ENCODE peak calls at places on chromosomes 16 and 17, in five cellular contexts. C is H1, V is GM12878, Y is K562, Z is A549. X is an unnamed sample.

GRCh38 chr16:441447-441846 is 16.0 kb downstream of the RAB11FIP3 start:
- DNase-seq in Z (no peak), C (no peak), V (no peak), Y (no peak), X (no peak)

GRCh38 chr16:75238132-75238852 is 13.1 kb downstream of the BCAR1 start:
- DNase-seq in Z (no peak), V (no peak), Y (no peak), C (no peak), X (peak)

GRCh38 chr16:57984443-57985203 is 13.7 kb upstream of the CNGB1 start:
- DNase-seq in V (no peak), Z (peak), C (peak), Y (peak), X (peak)

GRCh38 chr17:28925912-28926365 is 23.1 kb upstream of the DHRS13 start:
- DNase-seq in V (peak), Z (no peak), Y (peak), C (no peak), X (no peak)

GRCh38 chr16:51756447-51757123 is 605.5 kb upstream of the SALL1 start:
- DNase-seq in V (no peak), Z (no peak), Y (no peak), C (no peak), X (no peak)

GRCh38 chr17:49580055-49580721 is 4.5 kb downstream of the NXPH3 start:
- DNase-seq in Z (no peak), V (no peak), Y (no peak), C (no peak), X (no peak)

GRCh38 chr17:14359251-14359939 is 58.5 kb downstream of the HS3ST3B1 start:
- DNase-seq in C (no peak), V (peak), Y (no peak), Z (no peak), X (peak)

GRCh38 chr16:21952040-21952792 is 945 bp upstream of the UQCRC2 start:
- DNase-seq in C (peak), V (peak), Z (peak), Y (peak), X (peak)

GRCh38 chr16:21190013-21190412 is 21.4 kb downstream of the ZP2 start:
- DNase-seq in Z (no peak), Y (no peak), C (no peak), V (no peak), X (no peak)

GRCh38 chr16:88662222-88662842 is 559 bp downstream of the MVD start:
- DNase-seq in V (no peak), Y (peak), C (no peak), Z (no peak), X (no peak)

GRCh38 chr17:71111460-71111859 is 942.1 kb downstream of the KCNJ2 start:
- DNase-seq in V (no peak), Z (no peak), C (no peak), Y (no peak), X (peak)

DNA sequence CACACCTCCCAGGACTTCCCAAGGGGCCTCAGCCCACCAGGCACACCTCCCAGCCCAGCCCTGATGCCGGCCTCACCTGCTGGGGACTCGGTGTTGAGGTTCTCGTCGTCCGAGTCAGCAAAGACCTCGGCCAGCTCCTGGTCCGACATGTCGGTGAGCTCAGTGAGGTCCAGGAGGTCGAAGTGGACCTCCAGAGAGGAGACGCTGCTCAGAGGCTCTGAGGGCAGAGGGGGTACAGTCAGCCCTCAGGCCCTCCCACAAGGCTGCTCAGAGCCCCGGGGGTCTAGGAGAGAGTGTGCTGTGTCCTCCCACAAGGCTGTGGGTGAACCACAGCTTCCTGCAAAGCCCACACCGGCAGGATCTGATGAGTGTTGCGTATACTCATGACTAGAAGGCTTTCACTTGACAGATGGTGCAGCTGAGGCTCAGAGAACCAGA is 10.5 kb downstream of the DBNDD1 start:
- DNase-seq in Y (no peak), C (no peak), Z (no peak), V (no peak), X (no peak)
- TF ChIP-seq RFX5 in Y (no peak), C (no peak), Z (no peak), V (no peak), X (no peak)

GRCh38 chr16:3121843-3122467 is 9.6 kb downstream of the ZNF205 start:
- DNase-seq in Y (no peak), Z (no peak), C (no peak), V (no peak), X (no peak)

GRCh38 chr16:3127745-3128144 is 7.1 kb upstream of the ZNF213 start:
- DNase-seq in Z (no peak), V (no peak), C (no peak), Y (no peak), X (no peak)

GRCh38 chr16:3120435-3120834 is 8.0 kb downstream of the ZNF205 start:
- DNase-seq in V (no peak), C (no peak), Z (no peak), Y (no peak), X (no peak)

GRCh38 chr16:3122926-3123570 is 10.7 kb downstream of the ZNF205 start:
- DNase-seq in C (no peak), Z (no peak), Y (no peak), V (no peak), X (no peak)

GRCh38 chr16:3123986-3124886 is 10.6 kb upstream of the ZNF213 start:
- DNase-seq in V (peak), C (peak), Y (peak), Z (peak), X (peak)
- TF ChIP-seq HDAC2 in V (no peak), C (no peak), Y (peak), Z (no peak), X (peak)

GRCh38 chr17:65677932-65678331 is 116.5 kb upstream of the AXIN2 start:
- DNase-seq in V (no peak), C (no peak), Z (no peak), Y (no peak), X (peak)
- TF ChIP-seq POLR2A in V (no peak), C (no peak), Z (no peak), Y (no peak), X (no peak)

DNA sequence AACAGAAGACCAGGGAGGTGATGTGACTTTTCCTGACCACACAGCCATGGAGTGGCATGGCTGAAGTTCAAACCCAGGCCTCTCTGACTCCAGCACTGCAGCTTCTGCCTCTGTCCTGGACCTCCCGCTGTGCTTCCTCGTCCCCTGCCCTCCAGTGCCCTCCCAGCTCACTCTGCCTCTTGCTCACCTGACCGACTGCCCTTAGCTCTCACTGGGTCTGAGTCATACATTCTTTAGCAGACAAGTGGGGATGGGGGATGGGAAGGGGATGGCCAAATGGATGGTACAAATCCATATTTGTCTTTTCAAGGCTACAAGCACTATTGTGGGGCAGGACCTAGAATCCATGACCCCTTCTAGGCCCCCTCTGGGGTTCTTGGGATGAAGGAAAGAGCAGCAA is 33.0 kb downstream of the PITPNM3 start:
- DNase-seq in C (no peak), Z (peak), Y (no peak), V (no peak), X (peak)
- TF ChIP-seq RFX5 in C (no peak), Z (no peak), Y (no peak), V (no peak), X (no peak)